ENCODE peak calls at places on chromosome 11, in five cellular contexts. D is CD8-positive, alpha-beta memory T cell; Q is iPS DF 6.9; C is endothelial cell of umbilical vein; T is right lobe of liver. O is an unnamed sample.

GRCh38 chr11:113162590-113162961 is 151.8 kb upstream of the TTC12 start:
- DNase-seq in D (no peak), Q (no peak), C (no peak), T (no peak), O (no peak)

GRCh38 chr11:12540075-12540685 is 134.0 kb upstream of the TEAD1 start:
- DNase-seq in D (no peak), Q (no peak), C (no peak), T (no peak), O (no peak)

GRCh38 chr11:37313266-37313665 is 715.2 kb upstream of the RAG2 start:
- DNase-seq in D (no peak), Q (no peak), C (no peak), T (no peak), O (no peak)

GRCh38 chr11:132886335-132886734 is 646.0 kb downstream of the OPCML start:
- DNase-seq in D (no peak), Q (no peak), C (no peak), T (no peak), O (no peak)

GRCh38 chr11:17846852-17847453 is 112.4 kb downstream of the KCNC1 start:
- DNase-seq in D (no peak), Q (no peak), C (no peak), T (no peak), O (no peak)

GRCh38 chr11:27475622-27476021 is 3.0 kb upstream of the LGR4 start:
- DNase-seq in D (no peak), Q (no peak), C (no peak), T (no peak), O (no peak)

GRCh38 chr11:19816040-19816439 is 103.4 kb downstream of the NAV2 start:
- DNase-seq in D (no peak), Q (no peak), C (no peak), T (no peak), O (no peak)

GRCh38 chr11:122202951-122203456 is 87.0 kb upstream of the BLID start:
- DNase-seq in D (no peak), Q (no peak), C (no peak), T (peak), O (peak)

GRCh38 chr11:127670372-127670771 is 669.8 kb upstream of the KIRREL3 start:
- DNase-seq in D (no peak), Q (no peak), C (no peak), T (no peak), O (no peak)

GRCh38 chr11:34192481-34193401 is 87.3 kb downstream of the NAT10 start:
- DNase-seq in D (no peak), Q (no peak), C (no peak), T (no peak), O (no peak)

GRCh38 chr11:59706518-59707285 is 6.9 kb downstream of the OR10V1 start:
- DNase-seq in D (no peak), Q (no peak), C (peak), T (no peak), O (no peak)

GRCh38 chr11:60118333-60118732 is 29.9 kb downstream of the MS4A2 start:
- DNase-seq in D (no peak), Q (no peak), C (peak), T (no peak), O (no peak)

GRCh38 chr11:108147150-108147549 is 25.8 kb downstream of the ACAT1 start:
- DNase-seq in D (no peak), Q (no peak), C (no peak), T (no peak), O (no peak)

GRCh38 chr11:11306855-11307254 is 46.2 kb downstream of the CSNK2A3 start:
- DNase-seq in D (no peak), Q (no peak), C (no peak), T (no peak), O (no peak)

GRCh38 chr11:100735949-100736675 is 49.0 kb downstream of the ARHGAP42 start:
- DNase-seq in D (no peak), Q (no peak), C (no peak), T (no peak), O (no peak)

GRCh38 chr11:43278302-43278956 is 33.4 kb upstream of the API5 start:
- DNase-seq in D (no peak), Q (no peak), C (peak), T (no peak), O (no peak)

GRCh38 chr11:122322369-122322768 is 206.4 kb upstream of the BLID start:
- DNase-seq in D (no peak), Q (no peak), C (no peak), T (no peak), O (no peak)

GRCh38 chr11:428295-428694 is 13.5 kb upstream of the SIGIRR start:
- DNase-seq in D (no peak), Q (no peak), C (no peak), T (no peak), O (no peak)

GRCh38 chr11:103680861-103681260 is 355.6 kb upstream of the DDI1 start:
- DNase-seq in D (no peak), Q (no peak), C (peak), T (no peak), O (no peak)

GRCh38 chr11:45285931-45286632 is at the start of gene SYT13:
- DNase-seq in D (no peak), Q (peak), C (no peak), T (no peak), O (no peak)

GRCh38 chr11:28146123-28146751 is 38.0 kb downstream of the METTL15 start:
- DNase-seq in D (no peak), Q (no peak), C (peak), T (no peak), O (no peak)

GRCh38 chr11:93194673-93195291 is 3.0 kb downstream of the SLC36A4 start:
- DNase-seq in D (no peak), Q (no peak), C (no peak), T (no peak), O (no peak)

GRCh38 chr11:21622995-21623394 is 569.9 kb upstream of the ANO5 start:
- DNase-seq in D (no peak), Q (no peak), C (no peak), T (no peak), O (no peak)

GRCh38 chr11:2681408-2682145 is 18.2 kb downstream of the KCNQ1OT1 start:
- DNase-seq in D (no peak), Q (no peak), C (no peak), T (peak), O (no peak)

GRCh38 chr11:34124885-34125668 is 19.6 kb downstream of the NAT10 start:
- DNase-seq in D (no peak), Q (no peak), C (no peak), T (no peak), O (no peak)

GRCh38 chr11:34379081-34379480 is 21.3 kb upstream of the ABTB2 start:
- DNase-seq in D (no peak), Q (no peak), C (no peak), T (no peak), O (no peak)

GRCh38 chr11:49202287-49202976 is 6.0 kb downstream of the FOLH1 start:
- DNase-seq in D (no peak), Q (no peak), C (no peak), T (no peak), O (no peak)

GRCh38 chr11:118060081-118060661 is 16.7 kb upstream of the TMPRSS4 start:
- DNase-seq in D (no peak), Q (no peak), C (no peak), T (no peak), O (no peak)

GRCh38 chr11:22657101-22657694 is 9.2 kb upstream of the GAS2 start:
- DNase-seq in D (peak), Q (no peak), C (no peak), T (no peak), O (peak)

DNA sequence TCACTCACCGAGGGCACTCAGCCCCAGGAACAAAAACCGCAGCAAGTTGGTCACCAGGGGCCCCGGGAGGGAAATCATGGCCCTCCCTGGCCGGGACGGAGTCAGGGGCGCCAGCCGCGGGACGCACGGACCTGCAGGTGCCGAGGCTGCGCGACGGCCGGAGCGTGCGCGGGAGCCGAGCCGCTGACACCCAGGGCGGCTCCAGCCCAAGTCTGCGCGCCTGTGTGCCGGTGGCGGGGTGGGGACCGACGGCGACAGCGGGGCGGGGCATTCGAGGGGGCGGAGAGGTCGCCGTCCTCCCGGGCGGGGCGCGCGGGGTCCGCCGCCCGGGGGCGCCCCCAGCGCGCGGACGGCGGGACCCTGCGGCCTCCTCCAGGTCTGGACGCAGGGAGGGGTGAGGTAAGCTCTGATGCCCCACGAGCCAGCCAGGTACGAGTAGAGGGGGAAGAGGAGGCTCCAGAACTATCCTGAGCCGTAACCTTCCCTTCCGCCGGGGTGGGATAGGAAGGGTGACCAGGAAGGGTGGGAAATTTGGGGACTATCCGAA is at the start of gene ESAM:
- DNase-seq in D (peak), Q (no peak), C (no peak), T (no peak), O (peak)
- H3K4me3 ChIP-seq in D (peak), Q (peak), C (peak), T (peak), O (peak)

GRCh38 chr11:120363436-120363835 is 27.2 kb downstream of the ARHGEF12 start:
- DNase-seq in D (no peak), Q (no peak), C (no peak), T (no peak), O (no peak)
- H3K27ac ChIP-seq in D (no peak), Q (no peak), C (no peak), T (no peak), O (no peak)

DNA sequence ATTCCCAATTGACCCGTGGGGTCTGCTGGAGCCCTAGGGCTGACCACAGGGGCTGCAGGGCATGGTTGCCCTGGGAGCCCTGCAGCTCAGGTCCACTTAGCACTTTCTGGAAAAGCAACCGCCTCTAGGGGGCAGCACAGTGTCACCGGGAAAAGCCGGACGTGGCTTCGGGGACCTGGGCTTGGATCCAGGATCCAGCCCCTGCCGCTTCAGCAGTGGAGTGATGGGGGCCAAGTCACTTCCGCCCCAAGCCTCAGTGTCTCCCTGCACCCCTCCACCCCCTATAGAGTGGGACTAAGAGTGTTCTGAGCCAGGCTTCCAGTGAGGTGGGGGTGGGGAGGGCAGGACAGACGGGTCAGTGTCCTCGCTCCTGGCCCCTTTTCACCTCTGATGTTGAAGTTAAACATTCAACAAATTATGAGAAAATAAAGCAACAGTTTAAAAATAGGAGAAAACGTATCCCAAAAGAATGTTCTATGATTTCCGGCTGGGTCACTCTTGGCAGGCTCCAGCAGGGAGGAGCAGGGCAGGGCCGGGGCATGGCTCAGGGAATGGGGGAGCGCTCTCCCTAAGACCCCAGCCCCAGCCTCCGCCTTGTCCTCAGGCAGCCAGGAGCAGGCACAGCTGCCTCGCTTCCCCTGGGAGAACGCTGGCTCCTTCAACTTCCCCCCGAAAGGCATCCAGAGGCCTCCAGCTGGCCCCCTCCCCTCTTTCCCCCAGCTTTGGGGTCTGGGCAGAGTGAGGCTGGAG is 96.5 kb upstream of the FGF3 start:
- DNase-seq in D (no peak), Q (peak), C (peak), T (peak), O (no peak)
- H3K4me3 ChIP-seq in D (no peak), Q (no peak), C (no peak), T (no peak), O (no peak)

DNA sequence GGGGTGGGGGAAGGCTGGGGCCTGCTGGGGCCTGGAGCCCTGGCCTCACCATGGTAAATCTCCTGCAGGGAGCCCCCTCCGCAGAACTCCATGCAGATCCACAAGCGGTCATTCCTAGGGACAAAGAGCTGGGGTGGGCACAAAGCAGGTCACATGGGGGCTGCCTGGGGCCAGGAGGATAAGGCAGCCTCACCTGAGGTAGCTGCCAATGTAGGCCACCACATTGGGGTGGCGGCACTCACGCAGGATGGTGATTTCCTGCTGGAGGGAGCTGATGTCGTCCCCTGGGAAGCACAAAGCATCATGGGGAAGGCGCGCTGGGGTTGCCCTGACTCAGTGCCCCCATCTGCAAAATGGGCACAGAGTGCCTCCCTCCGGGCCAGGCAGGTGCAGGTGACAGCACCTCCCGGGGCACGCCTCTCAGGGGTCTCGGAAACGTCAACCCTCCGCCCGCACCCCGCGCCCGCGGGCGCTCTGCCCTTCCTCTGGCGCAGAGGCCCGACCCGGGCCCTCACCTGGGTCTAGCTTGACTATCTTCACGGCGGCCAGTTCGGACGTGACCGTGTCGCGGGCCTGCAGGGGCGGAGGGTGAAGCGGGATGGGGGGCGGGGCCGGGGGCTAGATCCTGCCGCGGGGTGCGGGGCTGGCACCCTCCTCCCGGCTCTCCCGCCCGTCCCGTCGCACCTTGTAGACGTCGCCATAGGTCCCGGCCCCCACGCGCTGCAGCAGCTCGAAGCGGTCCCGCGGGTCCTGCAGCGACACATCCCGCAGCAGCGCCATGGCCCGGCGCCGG is 448 bp downstream of the MAP4K2 start:
- DNase-seq in D (peak), Q (no peak), C (no peak), T (peak), O (no peak)
- H3K27ac ChIP-seq in D (peak), Q (no peak), C (peak), T (peak), O (peak)

O was measured in naive thymus-derived CD4-positive, alpha-beta T cell.